ENCODE peak calls at places on chromosome 20, in five cellular contexts. One of them, this sample, is unnamed.

GRCh38 chr20:8678098-8678776 is 390.6 kb upstream of the PLCB4 start:
- DNase-seq in brain microvascular endothelial cell: no peak
- DNase-seq in activated naive CD8-positive, alpha-beta T cell treated with anti-CD3 and anti-CD28 coated beads for 36 hours: no peak
- DNase-seq in NCI-H2171 treated with DMSO at 0.1 percent for 48 hours: no peak
- DNase-seq in H9: no peak
- DNase-seq in this sample: no peak

GRCh38 chr20:8764289-8764962 is 304.5 kb upstream of the PLCB4 start:
- DNase-seq in NCI-H2171 treated with DMSO at 0.1 percent for 48 hours: peak
- DNase-seq in brain microvascular endothelial cell: no peak
- DNase-seq in H9: no peak
- DNase-seq in activated naive CD8-positive, alpha-beta T cell treated with anti-CD3 and anti-CD28 coated beads for 36 hours: no peak
- DNase-seq in this sample: no peak

GRCh38 chr20:59631751-59632380 is 27.5 kb downstream of the PHACTR3 start:
- DNase-seq in activated naive CD8-positive, alpha-beta T cell treated with anti-CD3 and anti-CD28 coated beads for 36 hours: no peak
- DNase-seq in H9: no peak
- DNase-seq in brain microvascular endothelial cell: no peak
- DNase-seq in NCI-H2171 treated with DMSO at 0.1 percent for 48 hours: no peak
- DNase-seq in this sample: no peak

GRCh38 chr20:14360386-14360785 is 23.0 kb upstream of the FLRT3 start:
- DNase-seq in NCI-H2171 treated with DMSO at 0.1 percent for 48 hours: peak
- DNase-seq in H9: no peak
- DNase-seq in brain microvascular endothelial cell: no peak
- DNase-seq in activated naive CD8-positive, alpha-beta T cell treated with anti-CD3 and anti-CD28 coated beads for 36 hours: no peak
- DNase-seq in this sample: no peak

GRCh38 chr20:20664795-20665194 is 47.6 kb downstream of the RALGAPA2 start:
- DNase-seq in NCI-H2171 treated with DMSO at 0.1 percent for 48 hours: peak
- DNase-seq in activated naive CD8-positive, alpha-beta T cell treated with anti-CD3 and anti-CD28 coated beads for 36 hours: no peak
- DNase-seq in H9: no peak
- DNase-seq in brain microvascular endothelial cell: peak
- DNase-seq in this sample: no peak

GRCh38 chr20:52004720-52005119 is 186.9 kb downstream of the ZFP64 start:
- DNase-seq in NCI-H2171 treated with DMSO at 0.1 percent for 48 hours: peak
- DNase-seq in brain microvascular endothelial cell: no peak
- DNase-seq in H9: no peak
- DNase-seq in activated naive CD8-positive, alpha-beta T cell treated with anti-CD3 and anti-CD28 coated beads for 36 hours: no peak
- DNase-seq in this sample: no peak

GRCh38 chr20:8510808-8511207 is 378.7 kb downstream of the PLCB1 start:
- DNase-seq in activated naive CD8-positive, alpha-beta T cell treated with anti-CD3 and anti-CD28 coated beads for 36 hours: no peak
- DNase-seq in H9: no peak
- DNase-seq in brain microvascular endothelial cell: no peak
- DNase-seq in NCI-H2171 treated with DMSO at 0.1 percent for 48 hours: no peak
- DNase-seq in this sample: no peak

GRCh38 chr20:33653218-33653899 is 8.8 kb upstream of the C20orf144 start:
- DNase-seq in H9: peak
- DNase-seq in NCI-H2171 treated with DMSO at 0.1 percent for 48 hours: peak
- DNase-seq in activated naive CD8-positive, alpha-beta T cell treated with anti-CD3 and anti-CD28 coated beads for 36 hours: peak
- DNase-seq in brain microvascular endothelial cell: no peak
- DNase-seq in this sample: no peak

GRCh38 chr20:19047040-19047950 is 165.1 kb upstream of the SLC24A3 start:
- DNase-seq in brain microvascular endothelial cell: no peak
- DNase-seq in activated naive CD8-positive, alpha-beta T cell treated with anti-CD3 and anti-CD28 coated beads for 36 hours: no peak
- DNase-seq in H9: no peak
- DNase-seq in NCI-H2171 treated with DMSO at 0.1 percent for 48 hours: peak
- DNase-seq in this sample: no peak

GRCh38 chr20:24812356-24812755 is 136.7 kb upstream of the CST7 start:
- DNase-seq in activated naive CD8-positive, alpha-beta T cell treated with anti-CD3 and anti-CD28 coated beads for 36 hours: no peak
- DNase-seq in brain microvascular endothelial cell: no peak
- DNase-seq in NCI-H2171 treated with DMSO at 0.1 percent for 48 hours: no peak
- DNase-seq in H9: no peak
- DNase-seq in this sample: no peak

GRCh38 chr20:17660667-17661066 is 21.4 kb downstream of the RRBP1 start:
- DNase-seq in NCI-H2171 treated with DMSO at 0.1 percent for 48 hours: no peak
- DNase-seq in activated naive CD8-positive, alpha-beta T cell treated with anti-CD3 and anti-CD28 coated beads for 36 hours: no peak
- DNase-seq in brain microvascular endothelial cell: no peak
- DNase-seq in H9: no peak
- DNase-seq in this sample: no peak

GRCh38 chr20:20085812-20086211 is 33.5 kb downstream of the CFAP61 start:
- DNase-seq in H9: no peak
- DNase-seq in activated naive CD8-positive, alpha-beta T cell treated with anti-CD3 and anti-CD28 coated beads for 36 hours: no peak
- DNase-seq in brain microvascular endothelial cell: no peak
- DNase-seq in NCI-H2171 treated with DMSO at 0.1 percent for 48 hours: no peak
- DNase-seq in this sample: no peak

GRCh38 chr20:45044084-45044573 is 56.8 kb downstream of the KCNS1 start:
- DNase-seq in H9: peak
- DNase-seq in brain microvascular endothelial cell: peak
- DNase-seq in activated naive CD8-positive, alpha-beta T cell treated with anti-CD3 and anti-CD28 coated beads for 36 hours: no peak
- DNase-seq in NCI-H2171 treated with DMSO at 0.1 percent for 48 hours: peak
- DNase-seq in this sample: no peak

GRCh38 chr20:19130613-19130984 is 81.8 kb upstream of the SLC24A3 start:
- DNase-seq in activated naive CD8-positive, alpha-beta T cell treated with anti-CD3 and anti-CD28 coated beads for 36 hours: no peak
- DNase-seq in NCI-H2171 treated with DMSO at 0.1 percent for 48 hours: no peak
- DNase-seq in brain microvascular endothelial cell: no peak
- DNase-seq in H9: no peak
- DNase-seq in this sample: no peak

GRCh38 chr20:54339093-54339492 is 131.2 kb downstream of the PFDN4 start:
- DNase-seq in NCI-H2171 treated with DMSO at 0.1 percent for 48 hours: no peak
- DNase-seq in H9: no peak
- DNase-seq in activated naive CD8-positive, alpha-beta T cell treated with anti-CD3 and anti-CD28 coated beads for 36 hours: no peak
- DNase-seq in brain microvascular endothelial cell: no peak
- DNase-seq in this sample: no peak

GRCh38 chr20:32646486-32646885 is 27.3 kb downstream of the C20orf203 start:
- DNase-seq in NCI-H2171 treated with DMSO at 0.1 percent for 48 hours: no peak
- DNase-seq in brain microvascular endothelial cell: no peak
- DNase-seq in activated naive CD8-positive, alpha-beta T cell treated with anti-CD3 and anti-CD28 coated beads for 36 hours: no peak
- DNase-seq in H9: no peak
- DNase-seq in this sample: no peak

GRCh38 chr20:43938932-43939761 is 24.5 kb downstream of the TOX2 start:
- DNase-seq in H9: no peak
- DNase-seq in activated naive CD8-positive, alpha-beta T cell treated with anti-CD3 and anti-CD28 coated beads for 36 hours: no peak
- DNase-seq in NCI-H2171 treated with DMSO at 0.1 percent for 48 hours: no peak
- DNase-seq in brain microvascular endothelial cell: peak
- DNase-seq in this sample: no peak

GRCh38 chr20:25084616-25085187 is 2.8 kb upstream of the VSX1 start:
- DNase-seq in activated naive CD8-positive, alpha-beta T cell treated with anti-CD3 and anti-CD28 coated beads for 36 hours: no peak
- DNase-seq in NCI-H2171 treated with DMSO at 0.1 percent for 48 hours: no peak
- DNase-seq in brain microvascular endothelial cell: no peak
- DNase-seq in H9: peak
- DNase-seq in this sample: no peak

GRCh38 chr20:48787861-48788375 is 39.9 kb downstream of the PREX1 start:
- DNase-seq in NCI-H2171 treated with DMSO at 0.1 percent for 48 hours: no peak
- DNase-seq in H9: no peak
- DNase-seq in activated naive CD8-positive, alpha-beta T cell treated with anti-CD3 and anti-CD28 coated beads for 36 hours: no peak
- DNase-seq in brain microvascular endothelial cell: peak
- DNase-seq in this sample: no peak

GRCh38 chr20:34852298-34852697 is 20.4 kb downstream of the GGT7 start:
- DNase-seq in brain microvascular endothelial cell: no peak
- DNase-seq in H9: no peak
- DNase-seq in activated naive CD8-positive, alpha-beta T cell treated with anti-CD3 and anti-CD28 coated beads for 36 hours: no peak
- DNase-seq in NCI-H2171 treated with DMSO at 0.1 percent for 48 hours: no peak
- DNase-seq in this sample: no peak

GRCh38 chr20:52953020-52953419 is 19.1 kb upstream of the TSHZ2 start:
- DNase-seq in activated naive CD8-positive, alpha-beta T cell treated with anti-CD3 and anti-CD28 coated beads for 36 hours: no peak
- DNase-seq in H9: no peak
- DNase-seq in brain microvascular endothelial cell: no peak
- DNase-seq in NCI-H2171 treated with DMSO at 0.1 percent for 48 hours: no peak
- DNase-seq in this sample: no peak

GRCh38 chr20:13765299-13765698 is 19.4 kb downstream of the ESF1 start:
- DNase-seq in activated naive CD8-positive, alpha-beta T cell treated with anti-CD3 and anti-CD28 coated beads for 36 hours: no peak
- DNase-seq in brain microvascular endothelial cell: no peak
- DNase-seq in NCI-H2171 treated with DMSO at 0.1 percent for 48 hours: no peak
- DNase-seq in H9: no peak
- DNase-seq in this sample: no peak

GRCh38 chr20:57601211-57601570 is 19.0 kb downstream of the ZBP1 start:
- DNase-seq in activated naive CD8-positive, alpha-beta T cell treated with anti-CD3 and anti-CD28 coated beads for 36 hours: no peak
- DNase-seq in H9: no peak
- DNase-seq in NCI-H2171 treated with DMSO at 0.1 percent for 48 hours: no peak
- DNase-seq in brain microvascular endothelial cell: no peak
- DNase-seq in this sample: no peak